ENCODE peak calls at places on chromosomes 12 and 14, in four cellular contexts. H is sigmoid colon, B is GM12878, D is endothelial cell of umbilical vein. J is an unnamed sample.

GRCh38 chr14:22220427-22220826 is 368.6 kb downstream of the DAD1 start:
- DNase-seq in B (no peak), D (no peak), H (no peak), J (no peak)

GRCh38 chr12:75632452-75632851 is 121.0 kb upstream of the KRR1 start:
- DNase-seq in H (no peak), B (no peak), D (peak; percentile 72), J (no peak)

GRCh38 chr12:49017764-49018281 is 753 bp downstream of the PRKAG1 start:
- DNase-seq in H (peak; percentile 70), D (peak; percentile 72), B (no peak), J (peak; percentile 69)

GRCh38 chr12:2183556-2184541 is 131.1 kb downstream of the CACNA1C start:
- DNase-seq in B (no peak), H (peak; percentile 70), D (no peak), J (no peak)

GRCh38 chr14:50669441-50669986 is 1.4 kb upstream of the SAV1 start:
- DNase-seq in D (peak; percentile 17), B (no peak), H (no peak), J (no peak)

GRCh38 chr14:58805057-58805456 is 167.3 kb downstream of the DACT1 start:
- DNase-seq in D (no peak), B (no peak), H (no peak), J (no peak)

GRCh38 chr14:72518809-72519377 is 375.0 kb downstream of the DPF3 start:
- DNase-seq in B (peak; percentile 77), H (no peak), D (no peak), J (no peak)

GRCh38 chr14:99725774-99726537 is 41.9 kb downstream of the CYP46A1 start:
- DNase-seq in D (no peak), B (no peak), H (peak; percentile 40), J (peak; percentile 8)

GRCh38 chr14:99779751-99780150 is 13.5 kb upstream of the EML1 start:
- DNase-seq in H (no peak), B (no peak), D (no peak), J (no peak)

GRCh38 chr14:90820958-90821357 is 4.7 kb upstream of the TTC7B start:
- DNase-seq in H (no peak), D (no peak), B (no peak), J (no peak)

GRCh38 chr12:55797068-55797467 is 20.5 kb downstream of the SARNP start:
- DNase-seq in H (no peak), B (no peak), D (peak; percentile 41), J (no peak)

GRCh38 chr14:73888971-73889370 is 2.3 kb downstream of the ZNF410 start:
- DNase-seq in B (no peak), H (no peak), D (no peak), J (no peak)

GRCh38 chr12:71780207-71780822 is 25.7 kb downstream of the RAB21 start:
- DNase-seq in D (peak; percentile 71), B (no peak), H (no peak), J (no peak)

GRCh38 chr12:108779998-108780688 is 48.8 kb upstream of the CORO1C start:
- DNase-seq in H (no peak), D (no peak), B (no peak), J (no peak)

GRCh38 chr12:84134797-84135366 is 777.7 kb downstream of the SLC6A15 start:
- DNase-seq in D (no peak), H (no peak), B (no peak), J (no peak)

GRCh38 chr12:119729871-119730270 is 61.9 kb downstream of the PRKAB1 start:
- DNase-seq in H (no peak), D (no peak), B (no peak), J (no peak)

GRCh38 chr14:51139221-51139681 is 44.3 kb upstream of the TRIM9 start:
- DNase-seq in D (no peak), B (no peak), H (no peak), J (no peak)

GRCh38 chr12:78917513-78917912 is 52.9 kb downstream of the SYT1 start:
- DNase-seq in B (no peak), H (no peak), D (no peak), J (no peak)

GRCh38 chr12:52796429-52796794 is 495 bp upstream of the KRT3 start:
- DNase-seq in B (no peak), D (no peak), H (no peak), J (no peak)

GRCh38 chr12:71731439-71732356 is 23.0 kb upstream of the RAB21 start:
- DNase-seq in D (no peak), H (no peak), B (no peak), J (no peak)

DNA sequence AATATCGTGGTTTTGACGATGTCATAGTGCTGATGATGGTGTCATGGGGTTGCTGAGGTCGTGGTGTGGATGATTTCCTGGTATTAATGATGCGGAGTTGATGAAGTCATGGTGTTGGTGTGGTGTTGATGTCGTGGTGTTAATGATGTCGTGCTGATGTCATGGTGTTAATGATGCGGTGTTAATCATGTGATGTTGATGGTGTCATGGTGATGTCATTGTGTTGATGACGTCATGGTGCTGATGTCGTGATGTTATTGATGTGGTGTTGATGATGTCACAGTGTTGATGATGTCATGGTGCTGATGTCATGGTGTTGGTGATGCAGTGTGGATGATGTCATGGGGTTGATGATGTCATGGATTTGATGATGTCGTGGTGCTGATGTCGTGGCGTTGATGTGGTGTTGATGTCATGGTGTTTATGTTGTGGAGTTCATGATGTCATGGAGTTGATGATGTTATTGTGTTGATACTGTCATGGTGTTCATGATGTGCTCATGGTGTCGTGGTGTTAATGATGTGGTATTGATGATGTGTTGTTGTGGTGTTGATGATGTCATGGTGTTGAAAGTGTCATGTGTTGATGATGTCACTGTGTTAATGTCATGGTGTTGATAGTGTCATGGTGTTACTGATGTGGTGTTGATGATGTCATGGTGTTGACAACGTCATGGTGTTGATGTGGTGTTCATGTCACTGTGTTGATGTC is 48.5 kb upstream of the RIMBP2 start:
- DNase-seq in H (peak; percentile 28), B (peak; percentile 59), D (peak; percentile 15), J (no peak)
- TF ChIP-seq POLR2AphosphoS5 in H (no peak), B (no peak), D (no peak), J (no peak)

DNA sequence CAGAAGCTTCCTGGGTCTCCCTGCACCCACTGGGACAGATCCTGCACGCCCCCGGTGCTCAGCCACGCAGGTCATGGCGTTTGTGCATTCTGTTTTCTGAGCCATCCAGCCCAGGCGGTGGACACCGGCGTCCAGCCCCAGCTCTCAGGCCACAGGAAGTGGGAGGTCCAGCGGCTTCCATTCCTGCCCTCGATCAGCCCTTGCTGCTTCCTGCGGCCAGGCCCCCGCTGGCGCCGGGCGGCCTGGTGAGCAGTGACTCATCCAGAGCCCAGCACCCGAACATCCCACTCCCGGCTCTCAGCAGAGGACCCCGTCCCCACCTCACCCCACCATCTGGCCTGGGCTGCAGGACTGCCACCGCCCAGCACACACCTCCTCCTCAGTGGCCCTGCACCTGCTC is 18.0 kb upstream of the NUDT14 start:
- DNase-seq in D (peak; percentile 81), H (no peak), B (no peak), J (no peak)
- H3K4me1 ChIP-seq in D (peaks cover 58% of the 10 kb centered on the region), H (peaks cover 28% of the 10 kb centered on the region), B (peaks cover 9% of the 10 kb centered on the region), J (peaks cover 55% of the 10 kb centered on the region)

GRCh38 chr14:105862581-105863239 is 336.3 kb downstream of the TMEM121 start:
- DNase-seq in H (peak; percentile 29), D (no peak), B (no peak), J (no peak)
- TF ChIP-seq POLR2AphosphoS5 in H (no peak), D (no peak), B (peak; percentile 79), J (no peak)

DNA sequence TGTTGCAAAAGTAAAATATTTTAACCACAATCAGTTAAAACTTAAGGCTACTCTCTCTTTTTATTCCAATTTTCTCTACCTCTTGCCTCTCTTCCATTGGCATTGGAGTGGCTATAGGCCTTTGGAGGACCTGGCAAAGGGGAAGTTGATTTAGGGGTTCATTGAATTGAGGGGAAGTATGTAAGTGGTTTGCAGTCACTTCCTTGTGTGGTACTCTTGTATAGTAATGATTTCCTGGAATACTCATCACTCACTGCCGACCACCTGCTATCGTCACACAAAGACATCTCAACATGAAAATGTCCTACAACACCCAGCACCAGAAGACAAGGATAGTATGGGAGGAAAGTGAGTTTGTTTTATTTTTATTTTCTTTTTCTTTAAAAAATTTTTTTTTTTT is 45.7 kb upstream of the CPM start:
- DNase-seq in D (no peak), H (no peak), B (no peak), J (no peak)
- H3K4me1 ChIP-seq in D (no peaks in the 10 kb centered on the region), H (no peaks in the 10 kb centered on the region), B (no peaks in the 10 kb centered on the region), J (no peaks in the 10 kb centered on the region)

DNA sequence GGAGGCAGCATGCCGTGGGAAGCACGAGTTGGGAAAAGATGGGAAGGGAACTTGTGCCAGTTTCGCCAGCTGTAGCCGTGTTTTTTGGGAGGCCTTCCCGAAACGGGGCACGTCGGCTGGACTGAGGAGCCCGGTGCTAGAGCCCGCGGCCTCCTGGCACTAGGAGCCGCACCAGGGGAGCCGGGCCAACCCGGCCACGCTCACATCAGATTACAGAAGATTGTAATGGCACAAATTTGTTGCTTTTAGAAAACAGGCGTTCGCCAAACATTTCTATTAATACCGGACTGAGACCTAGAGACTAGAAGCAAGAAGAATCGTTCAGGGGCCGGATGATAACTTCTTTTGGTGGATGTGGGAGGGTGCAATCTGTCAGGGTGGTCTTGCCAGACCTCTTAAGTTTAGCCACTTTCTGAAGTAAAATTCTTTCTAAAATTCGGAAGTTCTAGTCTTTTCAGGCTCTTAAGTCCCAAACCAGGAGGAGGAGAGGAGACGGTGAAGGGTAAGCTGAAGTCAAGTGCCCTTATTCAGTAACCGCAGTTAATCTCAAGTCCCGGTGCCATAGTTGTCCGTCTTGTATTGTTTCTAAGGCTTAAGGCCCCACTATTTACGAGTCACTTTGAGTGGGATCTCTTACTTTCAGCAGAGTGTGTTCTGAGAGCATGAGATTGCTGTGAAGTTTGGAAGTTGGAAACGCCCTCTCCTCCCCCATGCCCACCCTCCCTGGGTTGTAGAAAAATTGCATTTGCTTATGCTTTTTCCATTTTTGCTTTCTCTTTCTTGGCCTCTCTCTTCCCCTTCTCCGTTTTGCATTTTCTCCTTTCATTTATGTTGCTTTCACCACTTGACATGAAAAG is 1.4 kb downstream of the RASSF3 start:
- DNase-seq in H (peak; percentile 80), B (no peak), D (peak; percentile 55), J (no peak)
- TF ChIP-seq POLR2AphosphoS5 in H (no peak), B (no peak), D (no peak), J (no peak)

DNA sequence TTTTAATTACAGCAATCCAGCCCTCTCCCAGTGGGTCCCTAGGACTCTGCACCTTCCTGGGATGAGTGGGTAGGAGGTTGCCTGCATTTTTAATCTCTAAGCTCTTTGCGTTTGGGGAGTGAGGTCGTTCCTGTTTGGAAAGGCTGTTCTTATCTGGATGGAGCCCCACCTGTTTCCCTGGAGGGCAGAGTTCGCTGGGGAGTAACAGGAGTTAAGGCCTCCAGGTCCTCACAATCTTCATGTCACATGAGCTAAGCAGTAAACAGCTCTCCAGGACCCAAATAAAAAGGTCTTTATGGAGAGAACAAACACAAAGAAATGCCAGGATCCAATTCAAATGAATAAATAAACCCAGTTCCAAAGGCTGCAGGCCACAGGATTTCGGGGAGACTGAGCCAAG is 56.0 kb upstream of the RFLNA start:
- DNase-seq in D (no peak), B (no peak), H (no peak), J (no peak)
- H3K4me1 ChIP-seq in D (peaks cover 30% of the 10 kb centered on the region), B (no peaks in the 10 kb centered on the region), H (no peaks in the 10 kb centered on the region), J (no peaks in the 10 kb centered on the region)

GRCh38 chr14:31164115-31164514 is 43.5 kb downstream of the HECTD1 start:
- DNase-seq in H (no peak), B (no peak), D (no peak), J (no peak)
- TF ChIP-seq POLR2AphosphoS5 in H (no peak), B (no peak), D (no peak), J (no peak)

GRCh38 chr14:61512026-61512425 is 183.3 kb upstream of the HIF1A start:
- DNase-seq in B (no peak), H (no peak), D (peak; percentile 32), J (no peak)
- H3K4me1 ChIP-seq in B (no peaks in the 10 kb centered on the region), H (no peaks in the 10 kb centered on the region), D (peaks cover 16% of the 10 kb centered on the region), J (peaks cover 64% of the 10 kb centered on the region)

GRCh38 chr14:65035049-65035448 is 48.4 kb downstream of the FNTB start:
- DNase-seq in B (no peak), D (peak; percentile 53), H (no peak), J (no peak)
- TF ChIP-seq POLR2AphosphoS5 in B (no peak), D (no peak), H (peak; percentile 5), J (no peak)